ENCODE peak calls at places on chromosome 2, in eight cellular contexts. A is left lung; R is GM23248; I is CD4-positive, alpha-beta memory T cell; V is GM23338; W is heart right ventricle; G is HCT116; H is heart left ventricle. Y is an unnamed sample.

GRCh38 chr2:28477645-28478044 is 18.2 kb upstream of the PLB1 start:
- DNase-seq in I (no peak), G (no peak), H (no peak), A (no peak), R (no peak), V (no peak), W (no peak), Y (no peak)

GRCh38 chr2:171142398-171142797 is 18.3 kb downstream of the TLK1 start:
- DNase-seq in I (no peak), H (no peak), V (no peak), R (no peak), G (no peak), W (no peak), A (no peak), Y (no peak)

GRCh38 chr2:139031722-139032121 is 251.5 kb upstream of the NXPH2 start:
- DNase-seq in W (no peak), R (no peak), I (no peak), H (no peak), A (peak), G (peak), V (peak), Y (no peak)

GRCh38 chr2:46922049-46922448 is 6.4 kb upstream of the MCFD2 start:
- DNase-seq in V (no peak), W (no peak), A (no peak), R (peak), G (no peak), I (no peak), H (no peak), Y (no peak)

GRCh38 chr2:122105885-122106221 is 350.4 kb downstream of the TSN start:
- DNase-seq in A (no peak), H (no peak), R (no peak), V (no peak), W (no peak), I (no peak), G (no peak), Y (no peak)

GRCh38 chr2:198587726-198588125 is 783.3 kb downstream of the PLCL1 start:
- DNase-seq in G (no peak), R (no peak), W (no peak), I (no peak), V (no peak), H (no peak), A (no peak), Y (no peak)

GRCh38 chr2:10501521-10501961 is 53.4 kb upstream of the ODC1 start:
- DNase-seq in G (no peak), A (peak), V (no peak), H (no peak), I (no peak), W (no peak), R (no peak), Y (no peak)

GRCh38 chr2:28868611-28869010 is 1.5 kb downstream of the TRMT61B start:
- DNase-seq in V (no peak), H (no peak), G (no peak), W (no peak), R (peak), I (no peak), A (no peak), Y (no peak)

GRCh38 chr2:190482441-190482840 is 52.1 kb downstream of the NEMP2 start:
- DNase-seq in G (no peak), H (no peak), R (peak), A (no peak), V (no peak), I (no peak), W (no peak), Y (no peak)

GRCh38 chr2:127164761-127165538 is 55.1 kb downstream of the CYP27C1 start:
- DNase-seq in A (no peak), I (no peak), G (no peak), H (no peak), V (no peak), W (no peak), R (no peak), Y (no peak)

GRCh38 chr2:37869756-37870155 is 55.3 kb upstream of the RMDN2 start:
- DNase-seq in I (no peak), R (peak), A (no peak), H (no peak), W (no peak), G (no peak), V (no peak), Y (no peak)

GRCh38 chr2:37873229-37873628 is 51.9 kb upstream of the RMDN2 start:
- DNase-seq in H (no peak), I (no peak), G (no peak), R (no peak), A (no peak), W (peak), V (peak), Y (no peak)

GRCh38 chr2:37870829-37871228 is 54.3 kb upstream of the RMDN2 start:
- DNase-seq in W (no peak), H (no peak), A (no peak), V (no peak), G (no peak), I (no peak), R (no peak), Y (no peak)

GRCh38 chr2:37872192-37872545 is 52.9 kb upstream of the RMDN2 start:
- DNase-seq in I (no peak), G (no peak), W (no peak), H (no peak), A (no peak), R (no peak), V (no peak), Y (no peak)

GRCh38 chr2:37871453-37872191 is 53.5 kb upstream of the RMDN2 start:
- DNase-seq in H (no peak), G (no peak), I (no peak), V (no peak), A (no peak), W (no peak), R (peak), Y (no peak)
- H3K4me3 ChIP-seq in H (no peak), G (no peak), I (no peak), V (no peak), A (no peak), W (no peak), R (peak), Y (no peak)

GRCh38 chr2:101501443-101501842 is 26.5 kb upstream of the RFX8 start:
- DNase-seq in V (no peak), G (no peak), H (no peak), I (no peak), W (no peak), A (no peak), R (peak), Y (no peak)
- H3K27ac ChIP-seq in V (no peak), G (no peak), H (peak), I (no peak), W (peak), A (no peak), R (no peak), Y (no peak)

DNA sequence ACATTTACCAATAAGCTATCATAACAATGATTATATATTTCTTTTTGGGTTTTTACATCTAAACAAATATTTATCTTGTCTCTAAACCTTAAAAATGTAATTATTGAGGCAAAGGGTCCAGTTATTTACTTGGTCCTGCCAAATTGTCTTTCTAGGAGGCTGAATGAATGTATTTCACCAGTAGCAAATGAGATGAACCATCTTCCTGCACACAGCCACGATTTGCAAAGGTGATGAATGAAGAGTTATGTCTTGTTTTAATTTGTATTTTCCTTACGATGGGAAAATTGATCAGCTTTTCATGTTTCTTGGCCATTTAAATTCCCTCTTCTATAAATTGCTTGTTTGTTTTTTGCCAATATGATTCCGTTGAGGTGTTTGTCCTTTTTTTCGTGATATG is 1.4 kb downstream of the SP100 start:
- DNase-seq in G (no peak), R (no peak), W (no peak), H (no peak), A (no peak), V (no peak), I (no peak), Y (no peak)
- H3K4me3 ChIP-seq in G (no peak), R (peak), W (peak), H (peak), A (peak), V (no peak), I (peak), Y (peak)

DNA sequence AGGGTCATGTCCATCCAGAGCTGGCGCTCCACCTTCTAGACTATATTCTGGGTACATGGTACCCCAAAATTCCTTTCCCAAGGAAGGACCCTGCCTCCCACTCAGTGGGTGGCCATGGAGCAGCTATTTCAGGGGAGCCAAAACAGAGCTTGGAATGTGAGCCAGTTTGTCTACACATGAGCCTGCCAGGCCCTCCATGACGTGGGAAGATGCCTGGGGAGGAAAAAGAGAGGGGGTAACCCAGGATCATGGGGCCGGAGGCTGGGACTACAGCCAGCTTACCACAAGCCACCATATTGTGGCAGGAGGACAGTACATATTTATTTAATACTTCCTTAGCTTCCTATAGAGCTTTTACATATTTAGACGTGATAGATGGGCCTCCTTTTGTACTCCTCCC is 414.7 kb upstream of the TNP1 start:
- DNase-seq in A (no peak), H (no peak), W (no peak), V (no peak), R (no peak), I (no peak), G (no peak), Y (no peak)
- H3K27ac ChIP-seq in A (no peak), H (no peak), W (no peak), V (no peak), R (no peak), I (no peak), G (no peak), Y (no peak)